ENCODE peak calls at places on chromosomes 4 and X, in four cellular contexts. S is Ammon's horn, T is colonic mucosa, M is foreskin fibroblast. G is an unnamed sample.

GRCh38 chr4:98262431-98262830 is 1.2 kb downstream of the RAP1GDS1 start:
- DNase-seq in M (no peak), T (peak), S (peak), G (no peak)

GRCh38 chrX:6052111-6052745 is 176.4 kb downstream of the NLGN4X start:
- DNase-seq in T (no peak), M (no peak), S (peak), G (no peak)

GRCh38 chr4:15659768-15660394 is 4.7 kb upstream of the FBXL5 start:
- DNase-seq in S (peak), T (no peak), M (peak), G (no peak)

GRCh38 chr4:94936854-94937253 is 179.1 kb downstream of the BMPR1B start:
- DNase-seq in T (no peak), M (no peak), S (no peak), G (no peak)

GRCh38 chr4:94757192-94758140 is at the start of gene BMPR1B:
- DNase-seq in T (no peak), M (peak), S (peak), G (peak)

GRCh38 chr4:142405021-142405991 is 440.8 kb downstream of the INPP4B start:
- DNase-seq in S (peak), T (peak), M (peak), G (no peak)

GRCh38 chr4:153348006-153348405 is 3.5 kb downstream of the MND1 start:
- DNase-seq in T (no peak), S (no peak), M (no peak), G (no peak)

GRCh38 chrX:107537815-107538214 is 88.4 kb downstream of the FRMPD3 start:
- DNase-seq in M (peak), T (peak), S (peak), G (peak)

GRCh38 chrX:134026732-134027311 is 41.4 kb upstream of the GPC3 start:
- DNase-seq in M (peak), T (peak), S (peak), G (peak)

GRCh38 chr4:41257901-41258300 is 1.2 kb downstream of the UCHL1 start:
- DNase-seq in T (no peak), S (no peak), M (no peak), G (no peak)